ENCODE peak calls at places on chromosomes 7 and 10, in seven cellular contexts. U is NCI-H2227 treated with DMSO at 0.1 percent for 48 hours; D is KG1; A is C1 segment of cervical spinal cord; O is mammary epithelial cell; E is amygdala; N is stimulated activated CD4-positive, alpha-beta T cell treated with anti-CD3 and anti-CD28 coated beads, Interleukin-15, amount 100 ng/mL, for 24 hours. F is an unnamed sample.

GRCh38 chr7:48262606-48263005 is 91.3 kb downstream of the ABCA13 start:
- DNase-seq in U (no peak), N (no peak), E (no peak), D (no peak), O (no peak), A (no peak), F (no peak)

GRCh38 chr10:84156768-84157167 is 16.8 kb upstream of the GPR15LG start:
- DNase-seq in O (no peak), D (peak; percentile 35), E (no peak), N (peak; percentile 48), U (no peak), A (no peak), F (no peak)

GRCh38 chr7:55573526-55573925 is 1.2 kb upstream of the VOPP1 start:
- DNase-seq in D (no peak), N (no peak), E (no peak), A (no peak), O (peak; percentile 23), U (no peak), F (peak; percentile 14)

GRCh38 chr10:31749981-31750850 is 178.4 kb downstream of the ARHGAP12 start:
- DNase-seq in N (no peak), D (no peak), U (no peak), O (no peak), E (peak; percentile 51), A (peak; percentile 53), F (no peak)

GRCh38 chr7:152093717-152094116 is 68.2 kb downstream of the GALNT11 start:
- DNase-seq in D (no peak), A (no peak), U (no peak), N (no peak), E (no peak), O (no peak), F (no peak)

GRCh38 chr7:27339478-27339877 is 96.9 kb downstream of the EVX1 start:
- DNase-seq in O (no peak), A (no peak), U (no peak), D (peak; percentile 35), N (no peak), E (no peak), F (no peak)

GRCh38 chr7:33882040-33882800 is 23.1 kb upstream of the BMPER start:
- DNase-seq in U (no peak), E (no peak), A (no peak), O (no peak), D (no peak), N (no peak), F (no peak)

GRCh38 chr7:27157717-27158431 is 1.4 kb upstream of the HOXA7 start:
- DNase-seq in U (no peak), N (no peak), E (no peak), O (no peak), A (no peak), D (no peak), F (no peak)

GRCh38 chr7:151048911-151049463 is 656 bp downstream of the ASIC3 start:
- DNase-seq in U (no peak), E (no peak), O (no peak), D (no peak), N (no peak), A (no peak), F (no peak)

GRCh38 chr10:14063531-14064317 is 267.0 kb downstream of the FRMD4A start:
- DNase-seq in E (no peak), O (no peak), U (peak; percentile 9), N (no peak), D (no peak), A (no peak), F (no peak)

GRCh38 chr10:72334196-72334831 is 20.4 kb downstream of the DNAJB12 start:
- DNase-seq in N (no peak), E (peak; percentile 51), O (no peak), U (peak; percentile 86), A (no peak), D (no peak), F (peak; percentile 67)

GRCh38 chr10:119259345-119259744 is 52.0 kb downstream of the GRK5 start:
- DNase-seq in U (no peak), D (no peak), E (no peak), N (no peak), O (no peak), A (no peak), F (no peak)

GRCh38 chr7:28806841-28807240 is 151.3 kb downstream of the TRIL start:
- DNase-seq in O (no peak), N (no peak), E (no peak), D (no peak), U (no peak), A (no peak), F (no peak)

F was measured in mesothelial cell of epicardium.